ENCODE peak calls at places on chromosomes 5 and 9, in eight cellular contexts. J is GM23248, P is PC-3, F is mesendoderm, N is HCT116, B is GM23338, R is neural progenitor cell, T is endothelial cell of umbilical vein. K is an unnamed sample. For H3K27me3, the result is how much of the 10 kb centered on the place peaks cover.

GRCh38 chr5:169218862-169219261 is 82.1 kb downstream of the SLIT3 start:
- DNase-seq in J (no peak), F (peak), T (no peak), P (peak), B (no peak), R (no peak), N (no peak), K (no peak)

GRCh38 chr5:10649518-10650410 is 85.9 kb downstream of the ANKRD33B start:
- DNase-seq in F (no peak), P (no peak), R (no peak), T (no peak), B (peak), J (no peak), N (no peak), K (no peak)

GRCh38 chr9:87071473-87071872 is 124.2 kb upstream of the GAS1 start:
- DNase-seq in B (no peak), R (no peak), T (no peak), F (no peak), N (no peak), J (no peak), P (peak), K (peak)

GRCh38 chr9:15873573-15874177 is 320.8 kb downstream of the CCDC171 start:
- DNase-seq in B (peak), J (peak), T (peak), N (peak), F (peak), R (peak), P (peak), K (no peak)

GRCh38 chr5:140926211-140926902 is at the start of gene PCDHAC1:
- DNase-seq in F (peak), P (peak), J (peak), N (peak), R (peak), T (peak), B (peak), K (peak)

GRCh38 chr5:1736889-1737711 is 62.5 kb downstream of the MRPL36 start:
- DNase-seq in F (peak), N (no peak), R (no peak), P (no peak), J (no peak), B (peak), T (no peak), K (no peak)

GRCh38 chr5:123398058-123398728 is 25.0 kb downstream of the CEP120 start:
- DNase-seq in N (no peak), P (no peak), J (no peak), B (no peak), R (no peak), F (no peak), T (no peak), K (no peak)

GRCh38 chr9:123798203-123798602 is 131.7 kb downstream of the DENND1A start:
- DNase-seq in J (no peak), T (no peak), B (no peak), P (no peak), N (no peak), R (no peak), F (no peak), K (no peak)

GRCh38 chr5:5700549-5700948 is 278.1 kb downstream of the ICE1 start:
- DNase-seq in F (no peak), B (no peak), R (no peak), N (no peak), J (no peak), P (no peak), T (no peak), K (peak)

GRCh38 chr9:117315236-117315635 is 99.6 kb downstream of the ASTN2 start:
- DNase-seq in T (no peak), B (no peak), F (no peak), P (no peak), J (no peak), N (no peak), R (no peak), K (no peak)

GRCh38 chr5:80837679-80838078 is 122.5 kb upstream of the RASGRF2 start:
- DNase-seq in T (no peak), N (no peak), P (no peak), R (no peak), B (no peak), F (no peak), J (no peak), K (no peak)

GRCh38 chr5:135240781-135241360 is 158.2 kb downstream of the MACROH2A1 start:
- DNase-seq in P (no peak), N (no peak), T (no peak), J (no peak), F (no peak), B (no peak), R (no peak), K (no peak)

GRCh38 chr9:136645343-136645902 is 17.3 kb upstream of the EGFL7 start:
- DNase-seq in B (no peak), T (no peak), R (no peak), P (no peak), N (no peak), F (no peak), J (no peak), K (no peak)
- H3K4me3 ChIP-seq in B (no peak), T (peak), R (no peak), P (no peak), N (no peak), F (no peak), J (no peak), K (no peak)

GRCh38 chr9:98709968-98710965 is 1.5 kb upstream of the GABBR2 start:
- DNase-seq in N (no peak), P (peak), T (peak), F (peak), J (peak), R (peak), B (peak), K (peak)
- H3K27me3 ChIP-seq in N (under half), P (under half), T (under half), F (under half), J (under half), R (half or more), B (half or more), K (under half)

GRCh38 chr5:41266377-41266776 is 53.0 kb upstream of the C6 start:
- DNase-seq in P (no peak), R (no peak), J (no peak), N (no peak), F (no peak), B (no peak), T (no peak), K (no peak)

GRCh38 chr5:41268894-41269293 is 55.6 kb upstream of the C6 start:
- DNase-seq in P (no peak), F (no peak), N (no peak), R (no peak), J (no peak), T (no peak), B (no peak), K (no peak)

GRCh38 chr5:41264019-41264418 is 50.7 kb upstream of the C6 start:
- DNase-seq in F (no peak), P (no peak), B (no peak), T (peak), R (no peak), J (no peak), N (no peak), K (no peak)

GRCh38 chr5:41263335-41263734 is 50.0 kb upstream of the C6 start:
- DNase-seq in B (no peak), J (no peak), R (no peak), P (no peak), N (no peak), F (no peak), T (no peak), K (no peak)
- H3K4me2 ChIP-seq in B (no peak), J (no peak), R (no peak), P (no peak), N (no peak), F (no peak), T (no peak), K (no peak)

GRCh38 chr5:40681351-40682311 is 1.9 kb downstream of the PTGER4 start:
- DNase-seq in T (peak), J (peak), F (peak), P (no peak), R (peak), N (no peak), B (peak), K (no peak)

GRCh38 chr5:40679071-40679997 is at the start of gene PTGER4:
- DNase-seq in T (peak), N (peak), B (peak), J (peak), F (peak), P (peak), R (peak), K (peak)

GRCh38 chr5:40679998-40680681 is 425 bp downstream of the PTGER4 start:
- DNase-seq in R (peak), P (peak), J (no peak), N (no peak), B (peak), F (peak), T (no peak), K (no peak)

GRCh38 chr5:40682431-40683017 is 2.8 kb downstream of the PTGER4 start:
- DNase-seq in T (peak), P (no peak), N (no peak), R (no peak), J (no peak), B (no peak), F (no peak), K (no peak)

DNA sequence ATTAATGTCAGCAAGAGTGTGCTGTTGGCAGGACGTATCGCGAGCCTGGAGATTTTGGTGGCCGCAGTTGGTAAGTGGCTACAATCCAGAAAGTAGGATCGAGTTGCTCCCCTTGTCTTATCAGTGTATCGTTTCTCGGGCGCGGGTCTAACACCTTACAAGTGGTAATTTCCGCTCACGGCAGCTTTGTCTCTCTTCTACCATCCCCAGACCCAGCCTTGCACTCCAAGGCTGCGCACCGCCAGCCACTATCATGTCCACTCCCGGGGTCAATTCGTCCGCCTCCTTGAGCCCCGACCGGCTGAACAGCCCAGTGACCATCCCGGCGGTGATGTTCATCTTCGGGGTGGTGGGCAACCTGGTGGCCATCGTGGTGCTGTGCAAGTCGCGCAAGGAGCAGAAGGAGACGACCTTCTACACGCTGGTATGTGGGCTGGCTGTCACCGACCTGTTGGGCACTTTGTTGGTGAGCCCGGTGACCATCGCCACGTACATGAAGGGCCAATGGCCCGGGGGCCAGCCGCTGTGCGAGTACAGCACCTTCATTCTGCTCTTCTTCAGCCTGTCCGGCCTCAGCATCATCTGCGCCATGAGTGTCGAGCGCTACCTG is 1.1 kb downstream of the PTGER4 start:
- DNase-seq in P (no peak), R (peak), F (peak), N (no peak), J (no peak), T (peak), B (peak), K (no peak)
- H3K4me3 ChIP-seq in P (peak), R (peak), F (no peak), N (no peak), J (peak), T (peak), B (peak), K (peak)

GRCh38 chr9:84504360-84504759 is 163.8 kb upstream of the SLC28A3 start:
- DNase-seq in N (no peak), T (no peak), R (no peak), J (peak), F (no peak), B (no peak), P (no peak), K (no peak)

GRCh38 chr9:84500218-84500617 is 159.7 kb upstream of the SLC28A3 start:
- DNase-seq in F (no peak), P (no peak), T (no peak), R (no peak), B (no peak), N (no peak), J (no peak), K (no peak)

GRCh38 chr9:84500859-84501258 is 160.3 kb upstream of the SLC28A3 start:
- DNase-seq in N (no peak), F (no peak), B (no peak), T (no peak), R (no peak), P (no peak), J (no peak), K (no peak)

GRCh38 chr9:84501587-84501986 is 161.0 kb upstream of the SLC28A3 start:
- DNase-seq in N (no peak), R (no peak), T (no peak), B (no peak), F (no peak), J (peak), P (no peak), K (no peak)
- H3K27me3 ChIP-seq in N (under half), R (under half), T (under half), B (under half), F (under half), J (under half), P (under half), K (under half)

GRCh38 chr9:38467404-38467803 is 43.1 kb upstream of the IGFBPL1 start:
- DNase-seq in T (no peak), B (no peak), J (no peak), N (no peak), R (peak), F (no peak), P (no peak), K (no peak)
- H3K4me2 ChIP-seq in T (no peak), B (no peak), J (no peak), N (no peak), R (no peak), F (no peak), P (no peak), K (no peak)

GRCh38 chr9:88898033-88898432 is 93.2 kb upstream of the S1PR3 start:
- DNase-seq in J (no peak), P (no peak), T (no peak), F (no peak), N (no peak), R (no peak), B (no peak), K (no peak)
- H3K4me3 ChIP-seq in J (no peak), P (no peak), T (no peak), F (no peak), N (no peak), R (no peak), B (no peak), K (no peak)

GRCh38 chr5:73448072-73448432 is 525 bp downstream of the FOXD1 start:
- DNase-seq in T (no peak), B (peak), F (peak), J (no peak), N (no peak), R (peak), P (no peak), K (no peak)
- H3K27me3 ChIP-seq in T (half or more), B (half or more), F (half or more), J (under half), N (under half), R (half or more), P (under half), K (under half)

GRCh38 chr5:157370967-157371366 is 89.0 kb upstream of the NIPAL4 start:
- DNase-seq in J (no peak), R (peak), F (peak), P (no peak), T (no peak), N (no peak), B (peak), K (no peak)
- H3K4me2 ChIP-seq in J (no peak), R (peak), F (no peak), P (peak), T (no peak), N (no peak), B (no peak), K (no peak)

GRCh38 chr9:7243838-7244237 is 486.1 kb downstream of the KDM4C start:
- DNase-seq in B (no peak), F (no peak), J (no peak), T (no peak), P (no peak), N (no peak), R (no peak), K (no peak)

GRCh38 chr9:7246917-7247538 is 489.3 kb downstream of the KDM4C start:
- DNase-seq in J (peak), T (no peak), F (no peak), P (no peak), B (no peak), R (no peak), N (no peak), K (no peak)

GRCh38 chr9:7241694-7242093 is 483.9 kb downstream of the KDM4C start:
- DNase-seq in F (no peak), B (no peak), N (no peak), P (no peak), J (no peak), T (no peak), R (no peak), K (no peak)

GRCh38 chr9:7242126-7242525 is 484.4 kb downstream of the KDM4C start:
- DNase-seq in N (no peak), R (no peak), P (no peak), T (no peak), J (no peak), F (no peak), B (no peak), K (no peak)

GRCh38 chr9:7246181-7246580 is 488.4 kb downstream of the KDM4C start:
- DNase-seq in B (no peak), T (no peak), P (no peak), J (no peak), N (no peak), R (no peak), F (no peak), K (no peak)
- H3K4me3 ChIP-seq in B (no peak), T (no peak), P (no peak), J (no peak), N (no peak), R (no peak), F (no peak), K (no peak)